ENCODE peak calls at places on chromosomes 3 and 15, in ten cellular contexts. M is mammary epithelial cell, O is colonic mucosa, R is fibroblast of pulmonary artery, H is HepG2, K is tibial artery, J is AG09309, X is gastrocnemius medialis, F is HL-60, G is H9. L is an unnamed sample.

GRCh38 chr3:17369973-17370372 is 372.5 kb downstream of the TBC1D5 start:
- DNase-seq in F (no peak), H (no peak), O (no peak), M (no peak), K (no peak), X (no peak), R (no peak), J (no peak), G (no peak), L (no peak)

GRCh38 chr3:182063742-182064141 is 352.0 kb downstream of the SOX2 start:
- DNase-seq in K (no peak), R (no peak), M (peak), H (no peak), X (no peak), F (no peak), O (no peak), J (no peak), G (no peak), L (no peak)

GRCh38 chr3:20056727-20057611 is 16.7 kb downstream of the KAT2B start:
- DNase-seq in H (no peak), F (no peak), R (peak), K (no peak), O (no peak), J (no peak), M (peak), G (no peak), X (peak), L (peak)

GRCh38 chr3:99965077-99965476 is 147.4 kb downstream of the CMSS1 start:
- DNase-seq in F (no peak), M (peak), J (no peak), G (no peak), X (peak), R (peak), K (no peak), H (no peak), O (no peak), L (no peak)

GRCh38 chr3:194773666-194774455 is 88.2 kb downstream of the FAM43A start:
- DNase-seq in J (peak), F (no peak), H (no peak), R (no peak), G (no peak), X (no peak), K (no peak), M (no peak), O (peak), L (no peak)

GRCh38 chr3:29649815-29650547 is 369.1 kb downstream of the RBMS3 start:
- DNase-seq in F (peak), M (no peak), G (no peak), O (no peak), J (no peak), K (peak), H (no peak), R (peak), X (no peak), L (no peak)

GRCh38 chr3:196287066-196287404 is 491 bp downstream of the PCYT1A start:
- DNase-seq in G (no peak), X (no peak), H (no peak), F (no peak), O (peak), M (peak), R (peak), K (no peak), J (no peak), L (no peak)

GRCh38 chr3:125141596-125142417 is 70.7 kb downstream of the SLC12A8 start:
- DNase-seq in M (no peak), H (no peak), G (peak), K (peak), J (no peak), R (peak), X (peak), F (peak), O (peak), L (no peak)

GRCh38 chr3:100157617-100158016 is 43.3 kb upstream of the FILIP1L start:
- DNase-seq in F (no peak), X (no peak), O (no peak), K (no peak), R (no peak), M (no peak), H (no peak), G (no peak), J (no peak), L (no peak)

GRCh38 chr15:52622791-52623190 is 54.0 kb upstream of the ARPP19 start:
- DNase-seq in X (no peak), M (no peak), J (no peak), G (no peak), F (no peak), O (no peak), R (no peak), H (no peak), K (no peak), L (no peak)

GRCh38 chr15:76931397-76932089 is at the start of gene RCN2:
- DNase-seq in G (peak), X (peak), M (peak), F (peak), O (peak), J (peak), K (peak), H (peak), R (peak), L (peak)

GRCh38 chr15:64096486-64097431 is 977 bp downstream of the SNX1 start:
- DNase-seq in O (peak), K (no peak), R (peak), G (no peak), H (no peak), J (no peak), M (peak), X (no peak), F (no peak), L (no peak)

GRCh38 chr3:54567949-54568348 is 359.9 kb downstream of the LRTM1 start:
- DNase-seq in H (no peak), O (no peak), F (no peak), K (no peak), J (no peak), R (no peak), M (no peak), G (no peak), X (no peak), L (no peak)

GRCh38 chr3:127707777-127708438 is 35.2 kb downstream of the ABTB1 start:
- DNase-seq in H (no peak), X (peak), M (no peak), K (no peak), O (no peak), J (no peak), F (no peak), G (peak), R (no peak), L (no peak)

GRCh38 chr3:3735919-3736318 is 63.3 kb upstream of the LRRN1 start:
- DNase-seq in F (no peak), X (no peak), R (no peak), J (no peak), G (no peak), O (no peak), H (no peak), M (no peak), K (no peak), L (no peak)

GRCh38 chr3:155912574-155913190 is 42.2 kb downstream of the GMPS start:
- DNase-seq in F (no peak), K (no peak), H (no peak), O (no peak), M (no peak), R (peak), G (no peak), X (no peak), J (no peak), L (no peak)

GRCh38 chr3:173395412-173396181 is 1.9 kb upstream of the NLGN1 start:
- DNase-seq in O (peak), R (peak), H (no peak), G (peak), X (peak), K (peak), F (peak), J (peak), M (peak), L (peak)

GRCh38 chr15:64144192-64144564 is 7.4 kb upstream of the SNX22 start:
- DNase-seq in J (no peak), R (no peak), F (no peak), M (no peak), H (no peak), O (no peak), K (no peak), G (no peak), X (no peak), L (no peak)

GRCh38 chr3:61250784-61251173 is 473 bp downstream of the FHIT start:
- DNase-seq in H (peak), R (no peak), M (peak), O (peak), X (peak), F (peak), G (no peak), J (no peak), K (peak), L (no peak)

GRCh38 chr3:175287361-175287963 is 428.3 kb downstream of the NAALADL2 start:
- DNase-seq in K (no peak), F (peak), M (no peak), H (no peak), J (no peak), R (peak), X (no peak), G (no peak), O (no peak), L (no peak)

GRCh38 chr15:98063311-98063710 is 102.8 kb downstream of the ARRDC4 start:
- DNase-seq in K (no peak), H (no peak), J (no peak), M (no peak), F (no peak), X (no peak), G (no peak), O (no peak), R (no peak), L (no peak)

GRCh38 chr3:46504780-46505179 is 7.0 kb downstream of the RTP3 start:
- DNase-seq in F (no peak), X (no peak), K (no peak), H (no peak), G (no peak), J (no peak), O (no peak), R (no peak), M (peak), L (no peak)

GRCh38 chr3:170037463-170038433 is at the start of gene GPR160:
- DNase-seq in M (peak), H (peak), F (peak), R (peak), K (peak), X (no peak), G (peak), O (peak), J (no peak), L (no peak)
- TF ChIP-seq CTCF in M (peak), H (peak), F (peak), R (peak), K (peak), X (peak), G (peak), O (peak), J (peak), L (peak)

DNA sequence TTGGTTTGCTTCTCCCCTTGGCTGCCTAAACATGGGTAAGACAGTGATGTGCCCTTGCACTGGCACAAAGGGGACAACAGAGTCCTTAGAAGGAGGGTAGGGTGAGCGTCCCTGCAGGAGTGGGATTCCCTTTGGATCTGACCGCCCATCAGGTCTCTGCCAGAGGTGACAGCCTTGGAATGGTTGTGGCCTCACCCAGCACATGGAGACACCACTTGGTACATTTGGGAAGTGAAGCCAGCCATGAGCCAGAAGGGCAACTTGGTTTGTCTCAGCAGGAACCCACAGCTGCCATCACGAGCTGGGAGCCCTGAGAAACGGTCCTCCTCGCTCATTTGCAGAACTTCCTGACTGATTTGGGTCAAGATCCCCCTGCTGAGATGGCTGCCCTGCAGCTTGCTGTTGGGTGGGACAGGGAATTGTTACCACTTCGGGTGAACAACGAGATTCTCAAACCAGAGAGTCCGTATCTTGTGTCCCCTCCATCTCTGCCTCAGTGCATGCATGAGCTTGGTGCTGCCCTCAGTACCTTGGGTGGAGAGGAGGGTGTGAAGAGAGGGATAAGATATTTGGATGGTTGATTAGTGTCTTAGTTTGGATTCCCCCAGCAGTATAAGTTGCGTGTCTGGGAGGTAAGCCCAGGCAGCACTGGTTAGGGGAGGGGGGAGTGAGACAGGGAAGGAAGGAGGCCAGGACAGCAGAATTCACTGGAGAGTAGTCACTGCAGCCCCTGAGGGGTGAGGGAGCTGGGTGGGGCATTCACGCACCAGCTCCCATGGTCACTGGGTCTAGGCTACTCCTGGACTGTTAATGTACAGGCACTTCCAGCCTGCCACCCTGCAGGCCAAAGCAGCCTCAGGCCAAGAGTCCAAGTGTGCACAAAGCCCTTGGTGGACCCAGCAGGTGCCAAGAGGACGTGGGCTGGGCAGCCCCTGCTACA is 168.8 kb upstream of the TOPAZ1 start:
- DNase-seq in O (no peak), G (no peak), J (no peak), F (no peak), R (no peak), M (no peak), H (no peak), K (no peak), X (no peak), L (no peak)
- TF ChIP-seq CTCF in O (no peak), G (no peak), J (no peak), F (no peak), R (no peak), M (no peak), H (no peak), K (no peak), X (no peak), L (no peak)

GRCh38 chr3:171834461-171834801 is 8.7 kb upstream of the TMEM212 start:
- DNase-seq in G (no peak), X (no peak), J (no peak), H (peak), K (no peak), R (no peak), M (no peak), F (no peak), O (no peak), L (no peak)
- TF ChIP-seq CTCF in G (no peak), X (no peak), J (no peak), H (no peak), K (no peak), R (no peak), M (no peak), F (no peak), O (no peak), L (no peak)

DNA sequence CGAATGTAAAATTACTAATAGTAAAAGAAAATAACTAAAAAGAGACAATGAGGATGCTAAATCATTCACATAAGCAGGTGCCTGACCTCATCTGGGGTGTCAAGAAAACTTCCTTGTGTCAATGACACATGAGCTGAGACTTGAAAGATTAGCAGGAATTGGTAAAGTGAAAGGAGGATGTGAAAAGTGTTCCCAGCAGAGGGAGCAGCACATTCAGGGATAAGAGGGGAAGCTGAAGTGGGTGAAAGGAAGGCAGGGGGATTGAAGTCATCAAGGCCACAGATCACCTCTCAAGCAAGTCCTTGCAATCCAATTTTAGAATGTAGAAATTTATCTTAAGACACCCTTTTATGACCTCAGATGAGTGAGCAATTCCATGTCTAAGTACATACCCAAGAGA is 60.2 kb upstream of the ACP3 start:
- DNase-seq in R (peak), F (no peak), O (peak), M (peak), H (peak), X (no peak), G (peak), K (no peak), J (no peak), L (no peak)
- TF ChIP-seq CTCF in R (peak), F (no peak), O (peak), M (peak), H (peak), X (no peak), G (peak), K (no peak), J (peak), L (peak)

GRCh38 chr15:40234783-40235182 is 4.1 kb upstream of the PAK6 start:
- DNase-seq in O (no peak), H (no peak), F (peak), R (no peak), K (no peak), J (no peak), G (no peak), M (peak), X (no peak), L (no peak)

GRCh38 chr15:40232625-40233070 is 6.2 kb upstream of the PAK6 start:
- DNase-seq in O (no peak), R (peak), G (no peak), M (no peak), F (no peak), J (no peak), K (peak), H (no peak), X (no peak), L (no peak)

GRCh38 chr15:40235201-40235890 is 3.5 kb upstream of the PAK6 start:
- DNase-seq in R (no peak), O (peak), X (no peak), J (no peak), M (no peak), F (no peak), K (no peak), H (no peak), G (no peak), L (no peak)

GRCh38 chr15:40229956-40230355 is 8.9 kb upstream of the PAK6 start:
- DNase-seq in J (no peak), X (no peak), O (peak), R (no peak), H (no peak), G (no peak), M (no peak), F (no peak), K (no peak), L (no peak)

GRCh38 chr15:40233727-40234577 is 4.9 kb upstream of the PAK6 start:
- DNase-seq in M (peak), J (no peak), G (no peak), K (no peak), F (no peak), O (no peak), X (no peak), R (no peak), H (no peak), L (no peak)
- TF ChIP-seq CTCF in M (peak), J (no peak), G (no peak), K (no peak), F (no peak), O (no peak), X (no peak), R (no peak), H (no peak), L (no peak)

DNA sequence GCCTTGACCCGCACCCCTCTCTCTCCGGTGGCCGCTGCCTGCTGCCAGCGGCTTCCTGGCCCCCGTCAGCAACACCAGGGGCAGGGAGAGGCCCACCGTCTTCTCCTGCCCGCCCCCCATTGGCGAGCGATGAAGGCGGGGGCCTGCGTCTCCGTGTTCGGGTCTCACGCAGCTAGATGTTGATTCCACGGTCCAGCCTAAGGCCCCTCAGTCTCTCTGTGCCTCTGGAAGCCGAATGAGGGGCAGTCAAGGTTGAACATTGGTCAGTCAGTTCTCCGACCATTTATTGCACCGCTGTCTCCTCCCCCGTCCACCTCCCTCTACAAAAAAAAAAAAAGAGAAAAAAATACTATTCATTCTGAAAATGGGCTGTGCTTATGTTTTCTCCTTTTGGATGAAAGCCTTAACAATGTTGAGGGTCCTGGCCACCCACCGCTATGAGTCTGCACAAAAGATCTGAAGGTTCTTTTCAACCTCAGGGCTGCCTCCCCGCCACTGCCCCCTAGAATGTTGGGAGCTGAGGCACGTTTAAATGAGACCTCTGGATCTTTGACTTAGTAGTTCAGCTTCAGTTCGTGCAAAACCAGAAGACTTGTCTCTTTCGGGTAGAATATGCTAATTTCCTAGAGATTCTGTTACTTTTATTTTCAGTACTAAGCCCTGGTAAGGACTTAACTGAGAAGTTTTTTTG is 724 bp downstream of the IREB2 start:
- DNase-seq in F (no peak), J (no peak), X (no peak), M (peak), G (no peak), H (peak), O (no peak), R (peak), K (no peak), L (no peak)
- TF ChIP-seq CTCF in F (no peak), J (peak), X (no peak), M (peak), G (peak), H (peak), O (no peak), R (peak), K (no peak), L (peak)

DNA sequence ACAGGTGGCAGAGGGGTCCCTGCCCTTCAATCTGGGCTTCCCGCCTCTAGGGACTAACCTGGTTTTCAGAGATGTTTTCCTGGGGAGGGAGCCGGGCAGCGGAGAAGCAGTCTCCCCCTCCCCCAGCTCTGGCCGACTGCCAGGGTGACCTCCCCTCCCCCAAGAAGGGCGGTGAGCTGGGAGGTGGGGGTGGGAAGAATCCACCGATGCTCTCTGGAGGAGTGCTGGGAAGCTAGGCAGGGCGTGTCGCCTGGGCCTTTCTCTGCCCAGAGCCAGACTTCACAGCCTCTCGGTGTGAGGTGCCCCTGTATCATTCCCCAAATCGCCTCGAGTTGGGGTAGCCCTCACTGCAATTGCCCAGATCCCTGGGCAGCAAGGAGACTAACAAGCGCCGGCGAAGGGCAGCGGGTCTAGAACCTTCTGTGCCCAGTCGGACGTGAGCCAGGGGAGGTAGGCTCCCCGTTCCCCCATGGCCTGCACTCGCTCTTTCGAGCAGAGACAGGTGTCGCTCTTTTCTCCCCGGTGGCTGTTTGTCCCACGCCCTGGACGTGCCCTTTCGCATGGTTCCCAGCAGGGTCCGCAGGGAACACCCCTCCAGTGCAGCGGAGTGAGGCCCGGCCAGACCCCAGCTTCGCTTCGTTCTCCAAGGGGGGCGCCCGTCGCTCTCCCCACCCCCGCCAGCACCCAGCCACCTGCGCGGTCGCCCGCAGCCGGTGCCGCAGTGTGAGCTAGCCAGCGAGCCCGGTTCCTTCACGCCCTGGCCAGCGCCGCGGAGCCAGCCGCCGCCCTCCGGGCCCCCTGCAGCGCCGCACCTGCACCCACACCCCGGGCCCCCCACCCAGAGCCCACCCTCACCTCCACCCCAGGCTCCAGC is 1.1 kb downstream of the RAB6B start:
- DNase-seq in X (no peak), K (no peak), F (no peak), R (no peak), J (no peak), H (no peak), G (peak), M (no peak), O (no peak), L (no peak)
- TF ChIP-seq CTCF in X (no peak), K (no peak), F (no peak), R (no peak), J (no peak), H (no peak), G (no peak), M (no peak), O (no peak), L (no peak)

DNA sequence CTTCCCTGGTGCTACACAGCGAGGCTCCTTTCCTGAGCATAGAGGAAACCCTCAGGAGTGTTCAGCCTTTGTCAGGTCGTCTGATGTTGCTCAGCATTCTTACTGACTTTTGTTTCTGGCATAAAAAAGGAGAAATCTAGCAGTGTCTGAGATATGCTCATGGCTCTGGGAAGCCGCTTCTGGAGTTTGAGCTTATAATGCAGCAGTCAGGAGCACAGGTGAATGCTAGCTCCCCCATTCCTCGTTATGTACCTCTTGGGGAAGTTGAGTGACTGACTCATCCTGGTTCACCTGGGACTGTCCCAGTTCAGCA is 49.2 kb upstream of the MYZAP start:
- DNase-seq in F (no peak), H (no peak), O (no peak), G (no peak), X (no peak), J (no peak), R (no peak), K (no peak), M (no peak), L (no peak)
- TF ChIP-seq CTCF in F (no peak), H (no peak), O (peak), G (peak), X (no peak), J (no peak), R (no peak), K (no peak), M (no peak), L (no peak)